ENCODE peak calls at places on chromosomes 13 and 19, in ten cellular contexts. U, J, T, A, W, E, K, H, D and P are unnamed samples.

GRCh38 chr13:45108716-45109706 is 11.3 kb upstream of the GTF2F2 start:
- DNase-seq in U (peak; percentile 52), J (no peak), T (peak; percentile 74), A (no peak), W (no peak), E (no peak), K (peak; percentile 54), H (no peak), D (no peak), P (no peak)

GRCh38 chr13:81639984-81640582 is 1299.2 kb upstream of the SPRY2 start:
- DNase-seq in U (no peak), J (peak; percentile 20), T (no peak), A (no peak), W (no peak), E (no peak), K (peak; percentile 13), H (peak; percentile 29), D (peak; percentile 8), P (no peak)

GRCh38 chr13:30900952-30901749 is 4.9 kb upstream of the MEDAG start:
- DNase-seq in U (no peak), J (no peak), T (no peak), A (no peak), W (no peak), E (no peak), K (no peak), H (no peak), D (no peak), P (no peak)

GRCh38 chr13:107043016-107043957 is 475.4 kb upstream of the ARGLU1 start:
- DNase-seq in U (peak; percentile 6), J (no peak), T (no peak), A (peak; percentile 47), W (no peak), E (no peak), K (no peak), H (no peak), D (no peak), P (no peak)

GRCh38 chr13:42334329-42334706 is 62.4 kb downstream of the AKAP11 start:
- DNase-seq in U (no peak), J (no peak), T (no peak), A (no peak), W (no peak), E (no peak), K (no peak), H (no peak), D (peak; percentile 4), P (no peak)

GRCh38 chr19:35029737-35030256 is 473 bp upstream of the SCN1B start:
- DNase-seq in U (peak; percentile 20), J (no peak), T (peak; percentile 52), A (no peak), W (no peak), E (no peak), K (no peak), H (no peak), D (no peak), P (no peak)

GRCh38 chr13:75294110-75294509 is 187.9 kb downstream of the TBC1D4 start:
- DNase-seq in U (no peak), J (no peak), T (no peak), A (no peak), W (no peak), E (no peak), K (no peak), H (no peak), D (no peak), P (no peak)

GRCh38 chr13:43431279-43431678 is 355.5 kb downstream of the ENOX1 start:
- DNase-seq in U (peak; percentile 2), J (no peak), T (no peak), A (no peak), W (no peak), E (no peak), K (no peak), H (no peak), D (peak; percentile 6), P (no peak)

GRCh38 chr19:5850743-5851293 is 431 bp downstream of the FUT3 start:
- DNase-seq in U (peak; percentile 75), J (peak; percentile 61), T (no peak), A (no peak), W (no peak), E (no peak), K (no peak), H (no peak), D (peak; percentile 47), P (no peak)

GRCh38 chr19:48424694-48425219 is 21.0 kb upstream of the GRWD1 start:
- DNase-seq in U (peak; percentile 64), J (no peak), T (peak; percentile 53), A (no peak), W (no peak), E (no peak), K (no peak), H (no peak), D (peak; percentile 67), P (no peak)

DNA sequence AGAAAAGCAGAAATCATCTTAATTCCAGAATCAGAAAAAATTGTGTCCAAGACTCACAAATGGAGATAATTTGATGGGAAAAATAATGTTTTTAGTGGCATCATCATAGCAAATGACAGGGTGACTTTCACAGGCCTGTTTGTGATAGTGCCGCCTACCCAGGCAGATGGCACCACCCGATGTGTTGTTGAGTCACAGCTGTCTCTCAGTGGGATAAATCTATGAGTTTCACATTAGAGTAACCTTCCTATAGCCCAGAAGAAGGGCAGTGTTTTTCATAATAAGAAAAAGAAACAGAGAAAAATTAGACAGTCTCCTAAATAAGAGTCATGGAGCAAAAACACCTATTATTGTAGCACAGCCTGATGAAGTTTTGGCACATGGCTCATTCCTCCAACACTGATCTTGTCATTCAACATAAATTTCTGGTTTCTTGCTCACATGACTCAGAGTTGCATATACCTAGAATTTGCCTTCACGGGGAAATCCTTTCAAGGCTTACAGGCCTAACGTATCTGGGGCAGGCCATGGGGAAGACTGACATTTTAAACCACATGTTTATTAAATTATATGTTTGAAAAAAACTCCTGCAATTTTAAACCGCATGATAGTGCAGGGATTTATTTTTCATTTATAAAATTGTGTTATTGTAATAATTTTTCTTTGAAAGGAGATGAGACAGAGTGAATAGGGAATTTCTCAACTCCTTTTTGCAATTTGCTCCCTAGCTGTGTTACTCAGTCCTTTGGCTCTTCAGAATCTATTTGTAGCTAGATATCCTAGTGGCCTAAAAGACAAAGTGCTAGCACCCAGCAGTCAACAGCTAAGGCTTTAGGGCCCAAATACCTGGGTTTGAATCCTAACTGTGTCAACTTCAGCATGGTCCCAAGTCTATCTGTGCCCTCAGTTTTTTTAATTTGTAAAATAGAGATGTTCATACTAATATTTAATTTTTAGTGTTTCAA is 393.7 kb downstream of the NDFIP2 start:
- DNase-seq in U (peak; percentile 25), J (no peak), T (no peak), A (no peak), W (no peak), E (peak; percentile 13), K (no peak), H (no peak), D (no peak), P (no peak)
- TF ChIP-seq CTCF in U (no peak), J (no peak), T (no peak), A (no peak), W (no peak), E (no peak), K (no peak), H (no peak), D (no peak), P (no peak)

DNA sequence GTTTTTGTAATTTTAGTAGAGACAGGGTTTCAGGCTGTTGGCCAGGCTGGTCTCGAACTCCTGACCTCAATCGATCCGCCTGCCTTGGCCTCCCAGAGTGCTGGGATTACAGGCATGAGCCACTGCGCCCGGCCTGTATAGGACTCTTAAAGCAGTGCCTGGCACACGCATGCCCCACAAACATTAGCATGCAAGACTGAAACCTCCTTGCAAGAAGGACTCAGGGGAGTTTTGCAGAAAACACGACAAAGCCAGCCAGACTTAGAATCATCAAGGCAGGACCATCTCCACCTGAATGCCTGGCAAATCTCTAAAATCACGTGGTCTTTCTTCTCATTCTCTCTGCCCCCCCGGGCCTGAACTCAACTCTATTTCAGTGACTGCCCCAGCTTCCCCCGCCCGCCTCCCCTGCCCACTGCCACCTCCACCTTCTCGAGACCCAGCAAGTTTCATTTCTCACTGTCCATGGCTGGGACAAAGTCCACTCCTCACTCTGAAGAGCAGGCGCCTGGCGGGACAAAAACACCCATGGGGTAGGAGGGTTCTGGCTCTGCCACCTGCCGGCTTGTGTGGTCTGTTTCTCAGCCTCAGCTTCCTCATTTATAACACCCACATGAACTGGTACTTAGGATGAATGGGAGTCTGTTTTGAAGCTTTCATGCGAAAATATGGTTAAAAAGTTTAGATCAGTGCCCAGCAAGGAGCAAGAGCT is 2.4 kb downstream of the TICAM1 start:
- DNase-seq in U (no peak), J (peak; percentile 41), T (no peak), A (no peak), W (no peak), E (no peak), K (no peak), H (no peak), D (peak; percentile 24), P (no peak)
- TF ChIP-seq CTCF in U (no peak), J (peak; percentile 36), T (no peak), A (no peak), W (no peak), E (no peak), K (no peak), H (peak; percentile 13), D (no peak), P (no peak)

GRCh38 chr13:38667526-38668094 is 19.3 kb upstream of the FREM2 start:
- DNase-seq in U (no peak), J (no peak), T (no peak), A (no peak), W (no peak), E (no peak), K (no peak), H (no peak), D (no peak), P (no peak)
- TF ChIP-seq CTCF in U (no peak), J (no peak), T (no peak), A (no peak), W (no peak), E (no peak), K (no peak), H (no peak), D (no peak), P (no peak)

DNA sequence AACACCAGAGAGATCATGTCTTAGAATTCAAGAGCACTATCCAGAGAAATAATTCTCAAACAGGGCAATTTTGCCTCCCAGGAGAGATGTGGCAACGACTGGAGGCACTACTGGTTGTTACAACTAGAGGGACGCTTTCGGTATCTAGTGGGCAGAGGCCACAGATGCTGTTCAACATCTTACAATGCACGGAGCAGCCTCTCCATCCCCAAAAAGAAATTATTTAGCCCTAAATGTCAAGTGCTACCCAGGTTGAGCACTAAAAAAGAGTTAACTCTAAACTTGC is 78.6 kb downstream of the ABCC4 start:
- DNase-seq in U (no peak), J (no peak), T (no peak), A (no peak), W (no peak), E (no peak), K (no peak), H (no peak), D (no peak), P (no peak)
- TF ChIP-seq CTCF in U (no peak), J (no peak), T (peak; percentile 30), A (no peak), W (no peak), E (no peak), K (no peak), H (no peak), D (no peak), P (no peak)

GRCh38 chr13:112062619-112063308 is 4.2 kb upstream of the SOX1 start:
- DNase-seq in U (no peak), J (no peak), T (peak; percentile 75), A (no peak), W (no peak), E (no peak), K (peak; percentile 68), H (no peak), D (no peak), P (no peak)
- TF ChIP-seq CTCF in U (no peak), J (no peak), T (peak; percentile 88), A (no peak), W (no peak), E (no peak), K (peak; percentile 47), H (no peak), D (no peak), P (peak; percentile 63)